ENCODE peak calls at places on chromosomes 7 and 10, in nine cellular contexts. S is IMR-90, B is progenitor cell of endocrine pancreas, F is H9, Y is endothelial cell, E is AG04450, M is SK-N-SH, C is foreskin fibroblast, J is OCI-LY7. T is an unnamed sample.

GRCh38 chr10:70528726-70529362 is 50.3 kb downstream of the PALD1 start:
- DNase-seq in Y (no peak), F (peak), C (peak), B (no peak), J (peak), S (peak), M (peak), E (no peak), T (peak)

GRCh38 chr7:26372738-26373137 is 81.1 kb downstream of the SNX10 start:
- DNase-seq in Y (no peak), M (no peak), S (no peak), B (no peak), C (no peak), F (no peak), E (no peak), J (no peak), T (no peak)

GRCh38 chr10:1137499-1138163 is 81.4 kb downstream of the WDR37 start:
- DNase-seq in Y (no peak), B (no peak), M (no peak), C (no peak), J (no peak), E (no peak), F (no peak), S (no peak), T (no peak)

GRCh38 chr7:157854066-157854891 is 517.5 kb downstream of the DNAJB6 start:
- DNase-seq in Y (no peak), E (no peak), B (no peak), C (no peak), F (no peak), M (no peak), S (no peak), J (no peak), T (no peak)

GRCh38 chr7:99928994-99929729 is at the start of gene GJC3:
- DNase-seq in J (peak), B (no peak), C (peak), F (peak), M (peak), S (peak), Y (peak), E (no peak), T (peak)

GRCh38 chr7:170551-171363 is 21.6 kb upstream of the FAM20C start:
- DNase-seq in M (no peak), S (no peak), J (no peak), B (no peak), F (no peak), E (no peak), Y (no peak), C (no peak), T (no peak)

GRCh38 chr10:104472957-104473745 is 119.5 kb downstream of the CFAP58 start:
- DNase-seq in J (no peak), F (no peak), S (peak), Y (no peak), B (no peak), C (no peak), M (no peak), E (no peak), T (no peak)

GRCh38 chr10:13637894-13638293 is 51.1 kb downstream of the PRPF18 start:
- DNase-seq in B (no peak), Y (no peak), M (no peak), E (no peak), F (no peak), C (no peak), S (no peak), J (no peak), T (no peak)

GRCh38 chr10:53284615-53285182 is 512.1 kb upstream of the MBL2 start:
- DNase-seq in J (no peak), F (no peak), M (no peak), Y (no peak), S (no peak), E (no peak), B (no peak), C (no peak), T (peak)

GRCh38 chr10:93550634-93551033 is 15.8 kb upstream of the FFAR4 start:
- DNase-seq in E (no peak), M (no peak), S (no peak), J (no peak), C (no peak), F (no peak), B (no peak), Y (no peak), T (no peak)

GRCh38 chr10:97444212-97444611 is 1.6 kb downstream of the EXOSC1 start:
- DNase-seq in E (no peak), B (no peak), J (no peak), S (no peak), M (no peak), C (no peak), Y (no peak), F (no peak), T (no peak)

GRCh38 chr10:79069325-79070090 is 742 bp downstream of the ZMIZ1 start:
- DNase-seq in E (no peak), S (no peak), C (no peak), Y (peak), F (no peak), B (peak), J (peak), M (peak), T (peak)

GRCh38 chr10:130300608-130301025 is 164.4 kb downstream of the GLRX3 start:
- DNase-seq in Y (no peak), S (no peak), E (no peak), M (no peak), B (no peak), F (no peak), C (peak), J (no peak), T (no peak)

GRCh38 chr10:33334170-33334838 is at the start of gene NRP1:
- DNase-seq in Y (peak), M (peak), S (no peak), B (no peak), J (no peak), F (peak), E (no peak), C (no peak), T (peak)

GRCh38 chr10:78850611-78851010 is 218.2 kb upstream of the ZMIZ1 start:
- DNase-seq in C (no peak), Y (no peak), E (no peak), J (no peak), F (no peak), S (no peak), B (no peak), M (no peak), T (no peak)

GRCh38 chr7:151113344-151114150 is 27.3 kb downstream of the AGAP3 start:
- DNase-seq in B (no peak), S (peak), J (no peak), C (no peak), M (peak), Y (no peak), E (peak), F (peak), T (no peak)

GRCh38 chr10:93259126-93259525 is 185.4 kb downstream of the CYP26A1 start:
- DNase-seq in J (no peak), F (no peak), M (no peak), C (no peak), S (no peak), E (no peak), B (no peak), Y (no peak), T (no peak)

GRCh38 chr10:89278034-89278535 is 23.8 kb upstream of the IFIT2 start:
- DNase-seq in E (peak), M (peak), C (peak), Y (no peak), B (no peak), J (no peak), F (no peak), S (peak), T (peak)

GRCh38 chr10:52229271-52229931 is 84.7 kb upstream of the DKK1 start:
- DNase-seq in E (no peak), J (no peak), Y (no peak), F (no peak), S (peak), C (peak), B (no peak), M (no peak), T (no peak)

GRCh38 chr10:15804109-15804508 is 56.2 kb downstream of the MINDY3 start:
- DNase-seq in B (no peak), S (no peak), J (no peak), M (no peak), E (no peak), F (no peak), Y (no peak), C (no peak), T (no peak)

GRCh38 chr10:128078136-128078969 is 47.9 kb downstream of the MKI67 start:
- DNase-seq in Y (peak), J (peak), C (peak), E (peak), M (peak), B (peak), F (peak), S (peak), T (peak)

GRCh38 chr7:93442478-93443224 is 131.9 kb downstream of the CALCR start:
- DNase-seq in E (no peak), F (peak), Y (peak), B (peak), M (no peak), S (peak), C (peak), J (peak), T (peak)

GRCh38 chr7:159211540-159212182 is 67.0 kb upstream of the VIPR2 start:
- DNase-seq in S (no peak), E (no peak), F (no peak), M (no peak), C (no peak), Y (no peak), J (no peak), B (no peak), T (no peak)

GRCh38 chr7:132972745-132973144 is 109.1 kb downstream of the CHCHD3 start:
- DNase-seq in B (no peak), M (no peak), C (no peak), E (no peak), Y (no peak), S (no peak), F (no peak), J (no peak), T (no peak)

GRCh38 chr10:59456199-59456598 is 93.8 kb upstream of the FAM13C start:
- DNase-seq in C (no peak), B (no peak), F (no peak), Y (no peak), J (no peak), E (no peak), M (no peak), S (no peak), T (no peak)

GRCh38 chr7:128351296-128352123 is 7.8 kb upstream of the RBM28 start:
- DNase-seq in J (no peak), C (no peak), S (no peak), B (no peak), M (peak), F (peak), Y (no peak), E (no peak), T (no peak)

DNA sequence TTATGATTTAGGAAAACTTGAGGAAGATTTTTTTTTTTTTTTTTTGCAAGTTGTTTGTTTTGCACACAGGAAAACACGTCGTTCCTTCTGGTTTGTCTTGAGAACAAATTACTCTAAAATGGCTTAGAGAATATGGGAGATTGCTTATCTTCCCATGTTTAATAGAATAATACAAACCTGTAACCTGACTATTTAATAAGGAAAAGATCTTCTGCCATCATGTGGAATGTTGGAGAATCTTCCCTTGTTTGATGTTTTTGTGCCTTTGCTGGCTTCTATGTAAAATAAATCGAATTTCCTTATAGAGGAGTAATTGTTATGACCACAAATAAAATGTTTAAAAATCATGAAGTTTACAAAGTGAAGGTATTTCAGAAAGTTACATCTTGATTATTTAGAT is 818.8 kb downstream of the GATA3 start:
- DNase-seq in C (no peak), S (no peak), F (no peak), E (no peak), J (no peak), M (peak), Y (no peak), B (no peak), T (no peak)
- TF ChIP-seq CTCF in C (no peak), S (no peak), F (peak), E (no peak), J (peak), M (peak), Y (no peak), B (no peak), T (no peak)

DNA sequence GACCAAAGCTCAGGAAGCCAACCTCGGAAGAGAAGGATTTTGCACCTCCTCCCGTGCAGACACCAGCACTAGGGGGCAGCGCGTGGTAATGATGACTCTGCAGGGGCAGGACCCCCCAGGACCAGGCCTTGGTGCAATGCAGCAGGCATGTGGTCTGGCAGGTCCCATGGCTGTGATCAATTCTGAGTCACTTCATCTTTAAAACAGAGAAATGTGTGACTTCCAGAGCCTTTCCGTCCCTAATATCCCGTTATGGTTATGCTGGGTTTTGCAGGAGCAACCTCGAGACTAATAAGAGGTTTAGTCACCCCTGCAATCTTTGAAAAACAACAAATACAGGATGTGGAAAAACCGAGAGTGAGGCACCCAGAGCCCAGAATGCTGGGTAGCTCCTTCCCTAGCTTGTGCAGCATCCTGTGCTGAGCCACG is 30.2 kb upstream of the GJD4 start:
- DNase-seq in E (peak), F (peak), J (no peak), Y (peak), B (no peak), S (peak), C (peak), M (no peak), T (no peak)
- TF ChIP-seq CTCF in E (peak), F (peak), J (peak), Y (peak), B (no peak), S (peak), C (no peak), M (peak), T (no peak)

GRCh38 chr10:86198271-86198670 is 168.3 kb downstream of the GRID1 start:
- DNase-seq in B (no peak), Y (no peak), E (no peak), M (no peak), S (no peak), J (no peak), C (no peak), F (no peak), T (no peak)

GRCh38 chr10:86200269-86200668 is 166.3 kb downstream of the GRID1 start:
- DNase-seq in F (no peak), C (no peak), S (no peak), Y (no peak), B (no peak), J (no peak), M (no peak), E (no peak), T (no peak)

GRCh38 chr10:86195521-86195920 is 171.1 kb downstream of the GRID1 start:
- DNase-seq in S (no peak), M (no peak), F (no peak), J (no peak), C (no peak), Y (no peak), E (no peak), B (no peak), T (no peak)

GRCh38 chr10:86194684-86195083 is 171.9 kb downstream of the GRID1 start:
- DNase-seq in S (no peak), F (no peak), E (no peak), C (no peak), B (no peak), J (no peak), Y (no peak), M (no peak), T (no peak)

GRCh38 chr10:86197166-86197790 is 169.3 kb downstream of the GRID1 start:
- DNase-seq in J (no peak), S (no peak), E (no peak), Y (no peak), C (no peak), F (no peak), B (no peak), M (no peak), T (no peak)
- TF ChIP-seq CTCF in J (no peak), S (no peak), E (no peak), Y (no peak), C (no peak), F (no peak), B (no peak), M (no peak), T (no peak)

GRCh38 chr10:29130190-29130673 is 158.6 kb upstream of the LYZL1 start:
- DNase-seq in M (peak), B (peak), J (peak), C (no peak), S (peak), E (no peak), F (no peak), Y (no peak), T (peak)
- TF ChIP-seq CTCF in M (peak), B (peak), J (peak), C (peak), S (peak), E (peak), F (peak), Y (peak), T (peak)